ENCODE peak calls at places on chromosome 18, in six cellular contexts. K, S, D, T, O and J are unnamed samples. For H3K36me3, the result is how much of the 10 kb centered on the place peaks cover.

GRCh38 chr18:57150828-57151227 is 3.9 kb downstream of the BOD1L2 start:
- DNase-seq in T (no peak), O (no peak), S (no peak), D (no peak), K (no peak), J (peak)

GRCh38 chr18:3454365-3455089 is 4.6 kb downstream of the TGIF1 start:
- DNase-seq in T (no peak), D (no peak), S (peak), K (no peak), O (no peak), J (no peak)

GRCh38 chr18:45567123-45567522 is 48.2 kb upstream of the SLC14A2 start:
- DNase-seq in K (no peak), S (peak), D (no peak), O (no peak), T (no peak), J (no peak)

GRCh38 chr18:34772887-34773286 is 62.8 kb downstream of the DTNA start:
- DNase-seq in K (no peak), D (no peak), O (no peak), S (no peak), T (no peak), J (no peak)

GRCh38 chr18:34647251-34647650 is 62.8 kb upstream of the DTNA start:
- DNase-seq in T (no peak), S (no peak), D (no peak), O (no peak), K (no peak), J (no peak)

GRCh38 chr18:21853972-21854563 is 113.5 kb downstream of the MIB1 start:
- DNase-seq in S (no peak), T (no peak), K (no peak), O (no peak), D (no peak), J (no peak)

GRCh38 chr18:8994603-8995002 is 107.9 kb upstream of the NDUFV2 start:
- DNase-seq in O (no peak), D (no peak), S (no peak), K (no peak), T (no peak), J (no peak)

GRCh38 chr18:74525741-74526140 is 8.6 kb upstream of the CNDP1 start:
- DNase-seq in K (peak), D (no peak), O (no peak), S (no peak), T (no peak), J (no peak)

GRCh38 chr18:77645170-77645872 is 395.7 kb downstream of the GALR1 start:
- DNase-seq in S (no peak), D (no peak), T (no peak), O (no peak), K (no peak), J (no peak)

GRCh38 chr18:45910405-45911023 is 56.6 kb downstream of the EPG5 start:
- DNase-seq in T (peak), D (no peak), S (no peak), O (peak), K (no peak), J (peak)

GRCh38 chr18:5964108-5964507 is 68.8 kb upstream of the TMEM200C start:
- DNase-seq in D (peak), O (no peak), S (no peak), T (no peak), K (no peak), J (no peak)

GRCh38 chr18:41391616-41392610 is 563.1 kb upstream of the PIK3C3 start:
- DNase-seq in S (no peak), D (no peak), O (no peak), T (peak), K (no peak), J (peak)

GRCh38 chr18:61637905-61638304 is 254.9 kb downstream of the RNF152 start:
- DNase-seq in S (no peak), K (no peak), O (no peak), T (no peak), D (no peak), J (no peak)

GRCh38 chr18:41842886-41843285 is 112.1 kb upstream of the PIK3C3 start:
- DNase-seq in D (no peak), K (no peak), S (no peak), T (no peak), O (no peak), J (no peak)

GRCh38 chr18:33210575-33211189 is 229.8 kb downstream of the CCDC178 start:
- DNase-seq in T (no peak), D (no peak), S (no peak), K (no peak), O (no peak), J (no peak)

GRCh38 chr18:21980744-21981143 is 188.6 kb upstream of the GATA6 start:
- DNase-seq in D (no peak), S (no peak), K (no peak), T (peak), O (no peak), J (no peak)

GRCh38 chr18:9902832-9903231 is 11.0 kb upstream of the VAPA start:
- DNase-seq in T (no peak), K (no peak), O (no peak), D (no peak), S (no peak), J (peak)

GRCh38 chr18:77071711-77072292 is 60.8 kb downstream of the MBP start:
- DNase-seq in K (no peak), S (peak), O (no peak), T (no peak), D (no peak), J (no peak)

GRCh38 chr18:41965856-41966255 is 10.8 kb downstream of the PIK3C3 start:
- DNase-seq in D (no peak), T (no peak), O (no peak), S (no peak), K (no peak), J (no peak)

GRCh38 chr18:5918196-5918595 is 22.9 kb upstream of the TMEM200C start:
- DNase-seq in K (no peak), D (no peak), S (no peak), T (no peak), O (no peak), J (no peak)

GRCh38 chr18:31661965-31662364 is 22.4 kb downstream of the B4GALT6 start:
- DNase-seq in K (no peak), D (no peak), O (no peak), S (no peak), T (no peak), J (no peak)

GRCh38 chr18:56799756-56800155 is 148.6 kb downstream of the WDR7 start:
- DNase-seq in O (no peak), K (no peak), D (no peak), S (no peak), T (no peak), J (no peak)

GRCh38 chr18:36402765-36403396 is 105.4 kb downstream of the FHOD3 start:
- DNase-seq in D (no peak), O (no peak), K (peak), T (no peak), S (no peak), J (no peak)

GRCh38 chr18:42509702-42510424 is 554.8 kb downstream of the PIK3C3 start:
- DNase-seq in S (no peak), O (no peak), T (no peak), K (no peak), D (no peak), J (no peak)

GRCh38 chr18:44693030-44693784 is 12.5 kb downstream of the SETBP1 start:
- DNase-seq in D (peak), K (no peak), S (no peak), T (no peak), O (no peak), J (no peak)

GRCh38 chr18:59994357-59994756 is 94.6 kb downstream of the PMAIP1 start:
- DNase-seq in T (no peak), D (no peak), K (no peak), O (no peak), S (no peak), J (no peak)

GRCh38 chr18:9106800-9107574 is 4.5 kb downstream of the NDUFV2 start:
- DNase-seq in O (no peak), K (no peak), D (no peak), T (no peak), S (no peak), J (no peak)

GRCh38 chr18:58996131-58996632 is 131.5 kb downstream of the ZNF532 start:
- DNase-seq in T (no peak), S (no peak), D (no peak), K (no peak), O (no peak), J (no peak)

GRCh38 chr18:47917923-47918610 is 12.4 kb downstream of the SMAD2 start:
- DNase-seq in K (no peak), O (no peak), T (no peak), D (no peak), S (no peak), J (no peak)
- H3K27ac ChIP-seq in K (no peak), O (no peak), T (no peak), D (no peak), S (no peak), J (no peak)

DNA sequence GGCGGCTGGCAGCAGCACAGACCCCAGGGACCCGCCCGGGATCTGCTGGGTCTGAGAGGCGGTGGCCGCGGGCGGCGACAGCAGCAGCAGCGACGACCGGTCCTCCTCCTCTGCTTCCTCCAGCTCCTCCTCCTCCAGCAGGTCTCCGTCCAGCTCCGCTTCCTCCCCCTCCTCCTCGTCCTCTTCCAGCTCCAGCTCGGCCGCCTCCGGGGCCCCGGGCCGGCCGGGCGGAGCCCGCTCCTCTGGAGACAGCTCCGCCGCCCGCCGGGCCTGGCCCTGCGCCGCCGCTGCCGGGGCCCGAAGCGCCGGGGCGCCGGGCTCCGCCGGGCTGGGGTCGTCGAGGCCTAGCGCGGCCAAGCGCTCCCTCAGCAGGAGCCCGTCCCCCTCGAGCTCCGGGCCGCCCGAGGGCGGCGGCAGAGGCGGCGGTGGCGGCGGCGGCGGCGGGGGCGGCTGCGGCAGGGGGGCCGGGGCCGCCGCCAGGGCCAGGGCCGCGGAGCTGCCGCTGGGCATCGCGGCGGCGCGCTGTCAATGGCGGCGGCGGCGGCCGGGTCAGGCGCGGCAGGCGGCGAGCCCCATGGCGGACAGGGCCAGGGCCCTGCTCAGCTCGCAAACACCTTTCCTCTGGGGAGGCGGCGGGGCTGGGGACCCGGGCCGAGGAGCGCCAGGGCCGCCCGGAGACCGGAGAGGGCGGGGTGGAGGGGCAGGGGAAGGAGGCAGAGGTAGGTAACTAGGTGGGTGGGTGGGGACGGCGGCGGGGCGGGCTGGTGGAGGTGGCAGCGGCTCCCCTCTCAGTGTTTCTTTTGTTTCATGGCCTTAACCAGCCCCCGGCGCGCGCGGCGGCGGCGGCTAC is 445 bp downstream of the MEX3C start:
- DNase-seq in T (no peak), D (no peak), O (peak), S (peak), K (peak), J (peak)
- TF ChIP-seq POLR2A in T (no peak), D (no peak), O (no peak), S (peak), K (peak), J (no peak)

DNA sequence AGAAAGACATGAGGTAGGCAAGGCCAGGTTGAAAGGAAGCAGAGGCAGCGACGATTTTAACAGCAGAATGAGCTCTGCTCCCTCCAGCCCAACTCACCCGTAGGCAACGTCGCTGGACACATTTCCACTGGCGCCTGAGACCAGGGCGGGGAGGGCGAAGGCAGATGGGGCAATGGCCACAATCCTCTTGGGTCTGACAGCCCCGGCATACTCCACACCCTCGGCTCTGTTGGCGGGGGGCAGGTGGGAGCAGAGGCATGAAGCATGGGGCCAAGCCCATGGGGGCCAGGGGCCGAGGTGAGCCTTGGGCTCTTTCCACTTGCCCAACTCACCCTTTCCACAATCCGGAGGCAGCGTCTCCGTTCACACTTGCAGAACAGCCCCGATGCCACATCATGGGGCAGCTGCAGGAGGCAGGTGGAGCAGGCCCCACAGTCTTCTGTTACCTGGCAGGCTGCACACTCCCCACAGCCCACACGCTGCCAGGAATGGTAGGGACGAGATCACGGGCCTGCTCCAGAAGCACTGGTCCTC is 5.8 kb downstream of the MBD1 start:
- DNase-seq in T (no peak), O (no peak), S (no peak), K (no peak), D (no peak), J (peak)
- H3K36me3 ChIP-seq in T (half or more), O (under half), S (under half), K (under half), D (under half), J (half or more)

DNA sequence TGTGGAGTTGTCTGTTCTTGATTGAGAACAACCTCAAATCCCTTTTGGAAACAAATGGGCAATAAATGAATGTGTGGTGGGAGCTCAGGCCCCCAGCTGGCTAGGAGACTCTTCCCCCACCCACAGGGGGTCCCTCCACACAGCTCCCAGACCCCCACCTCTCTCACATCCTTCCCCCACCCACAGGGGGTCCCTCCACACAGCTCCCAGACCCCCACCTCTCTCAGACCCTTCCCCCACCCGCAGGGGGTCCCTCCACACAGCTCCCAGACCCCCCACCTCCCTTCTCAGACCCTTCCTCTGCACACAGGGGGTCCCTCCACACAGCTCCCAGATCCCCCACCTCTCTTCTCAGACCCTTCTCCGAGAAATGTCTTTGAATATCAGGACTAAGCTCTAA is 79.0 kb upstream of the CTDP1 start:
- DNase-seq in O (no peak), S (no peak), K (peak), T (no peak), D (no peak), J (no peak)
- H3K27ac ChIP-seq in O (no peak), S (no peak), K (no peak), T (no peak), D (no peak), J (no peak)